ENCODE peak calls at places on chromosomes 12 and 14, in six cellular contexts. W is stimulated activated CD4-positive, alpha-beta T cell treated with anti-CD3 and anti-CD28 coated beads, Interleukin-1b, Interleukin-23, amount 100 ng/mL, for 1 hour; N is AG08396; P is iris pigment epithelial cell; T is activated CD8-positive, alpha-beta memory T cell treated with anti-CD3 and anti-CD28 coated beads, Interleukin-2, amount 50 U/mL, for 48 hours; H is A549. M is an unnamed sample.

GRCh38 chr14:94337274-94337673 is 14.1 kb upstream of the SERPINA6 start:
- DNase-seq in W (no peak), N (no peak), P (peak), T (no peak), H (no peak), M (no peak)

GRCh38 chr14:22657861-22658260 is 13.7 kb upstream of the OR6J1 start:
- DNase-seq in W (no peak), N (no peak), P (peak), T (no peak), H (peak), M (peak)

GRCh38 chr14:50012644-50013043 is 103.7 kb downstream of the VCPKMT start:
- DNase-seq in W (no peak), N (peak), P (peak), T (no peak), H (no peak), M (no peak)

GRCh38 chr12:20007331-20007730 is 361.0 kb upstream of the PDE3A start:
- DNase-seq in W (no peak), N (no peak), P (peak), T (no peak), H (no peak), M (no peak)

GRCh38 chr12:26255893-26256645 is 60.7 kb downstream of the SSPN start:
- DNase-seq in W (no peak), N (no peak), P (no peak), T (no peak), H (no peak), M (no peak)

GRCh38 chr12:71581206-71581605 is 82.4 kb downstream of the ZFC3H1 start:
- DNase-seq in W (no peak), N (no peak), P (no peak), T (no peak), H (no peak), M (no peak)

GRCh38 chr12:11765421-11765816 is 115.9 kb downstream of the ETV6 start:
- DNase-seq in W (no peak), N (no peak), P (peak), T (no peak), H (no peak), M (peak)

GRCh38 chr14:72613196-72613974 is 280.5 kb downstream of the DPF3 start:
- DNase-seq in W (no peak), N (no peak), P (peak), T (no peak), H (no peak), M (no peak)

GRCh38 chr14:35384386-35385041 is 20.0 kb downstream of the NFKBIA start:
- DNase-seq in W (no peak), N (peak), P (peak), T (no peak), H (peak), M (no peak)

GRCh38 chr12:113846275-113846674 is 119.8 kb downstream of the RBM19 start:
- DNase-seq in W (no peak), N (no peak), P (no peak), T (no peak), H (no peak), M (no peak)

GRCh38 chr12:24436667-24437066 is 487.2 kb upstream of the SOX5 start:
- DNase-seq in W (no peak), N (no peak), P (no peak), T (no peak), H (no peak), M (no peak)

GRCh38 chr14:75531256-75531655 is 9.0 kb downstream of the BATF start:
- DNase-seq in W (no peak), N (no peak), P (no peak), T (no peak), H (no peak), M (no peak)

GRCh38 chr12:104723895-104724294 is 234.2 kb downstream of the SLC41A2 start:
- DNase-seq in W (no peak), N (no peak), P (no peak), T (no peak), H (no peak), M (no peak)

GRCh38 chr12:109115404-109115757 is 1.0 kb upstream of the ACACB start:
- DNase-seq in W (no peak), N (no peak), P (no peak), T (no peak), H (no peak), M (no peak)

GRCh38 chr12:65497645-65498044 is 219.2 kb downstream of the MSRB3 start:
- DNase-seq in W (no peak), N (no peak), P (peak), T (no peak), H (no peak), M (no peak)

GRCh38 chr12:66776974-66777373 is 98.1 kb upstream of the GRIP1 start:
- DNase-seq in W (no peak), N (no peak), P (no peak), T (peak), H (no peak), M (no peak)

GRCh38 chr14:79161576-79161975 is 991.4 kb downstream of the NRXN3 start:
- DNase-seq in W (no peak), N (peak), P (peak), T (no peak), H (peak), M (no peak)

GRCh38 chr14:65423986-65424385 is 11.5 kb downstream of the FUT8 start:
- DNase-seq in W (no peak), N (no peak), P (no peak), T (no peak), H (no peak), M (no peak)

GRCh38 chr12:110102255-110102654 is 21.9 kb upstream of the IFT81 start:
- DNase-seq in W (no peak), N (peak), P (peak), T (peak), H (peak), M (peak)

M was measured in GF-D8.